ENCODE peak calls at places on chromosomes 7 and 10, in four cellular contexts. A is dorsolateral prefrontal cortex, Y is epithelial cell of proximal tubule, S is heart right ventricle. V is an unnamed sample.

GRCh38 chr10:964321-964987 is 23.8 kb upstream of the GTPBP4 start:
- DNase-seq in Y (no peak), A (no peak), S (no peak), V (peak; percentile 49)

GRCh38 chr7:27586825-27587224 is 75.9 kb downstream of the HIBADH start:
- DNase-seq in Y (no peak), A (peak; percentile 29), S (peak; percentile 14), V (no peak)

GRCh38 chr7:127418459-127418858 is 26.0 kb upstream of the ZNF800 start:
- DNase-seq in A (no peak), S (no peak), Y (no peak), V (no peak)

GRCh38 chr10:33123680-33124079 is 165.7 kb upstream of the ITGB1 start:
- DNase-seq in S (no peak), Y (no peak), A (no peak), V (no peak)

GRCh38 chr10:132231656-132232552 is 45.2 kb downstream of the DPYSL4 start:
- DNase-seq in Y (no peak), A (no peak), S (peak; percentile 10), V (no peak)

GRCh38 chr7:99789441-99790070 is 5.6 kb upstream of the CYP3A4 start:
- DNase-seq in A (no peak), S (no peak), Y (no peak), V (peak; percentile 81)

GRCh38 chr10:101631821-101632475 is 43.8 kb downstream of the DPCD start:
- DNase-seq in S (no peak), Y (no peak), A (no peak), V (no peak)

GRCh38 chr7:44637788-44638594 is 31.6 kb downstream of the OGDH start:
- DNase-seq in A (no peak), S (no peak), Y (no peak), V (peak; percentile 93)

GRCh38 chr7:151177310-151177709 is 9.7 kb downstream of the ASB10 start:
- DNase-seq in Y (no peak), S (no peak), A (no peak), V (no peak)

GRCh38 chr7:78576196-78576595 is 777.6 kb downstream of the PHTF2 start:
- DNase-seq in A (no peak), Y (no peak), S (no peak), V (peak; percentile 5)

GRCh38 chr10:11209810-11210141 is 192.1 kb downstream of the CELF2 start:
- DNase-seq in A (no peak), S (no peak), Y (no peak), V (no peak)

GRCh38 chr10:47405829-47406547 is 21.9 kb upstream of the ZNF488 start:
- DNase-seq in A (no peak), Y (no peak), S (no peak), V (no peak)

GRCh38 chr7:103504505-103505135 is 58.6 kb upstream of the SLC26A5 start:
- DNase-seq in S (no peak), A (no peak), Y (no peak), V (no peak)

GRCh38 chr7:46569117-46569433 is 648.0 kb upstream of the IGFBP3 start:
- DNase-seq in S (no peak), A (no peak), Y (no peak), V (peak; percentile 31)

GRCh38 chr7:122306320-122307227 is 2.0 kb upstream of the FEZF1 start:
- DNase-seq in S (no peak), Y (no peak), A (no peak), V (no peak)

GRCh38 chr7:33334349-33334748 is 205.0 kb downstream of the BBS9 start:
- DNase-seq in A (no peak), S (no peak), Y (no peak), V (peak; percentile 25)

GRCh38 chr10:121260383-121260782 is 337.9 kb downstream of the FGFR2 start:
- DNase-seq in A (no peak), Y (no peak), S (no peak), V (no peak)

GRCh38 chr10:683448-684071 is 5.9 kb downstream of the DIP2C start:
- DNase-seq in A (peak; percentile 68), Y (peak; percentile 74), S (no peak), V (peak; percentile 97)

GRCh38 chr10:88316292-88316861 is 266.7 kb downstream of the RNLS start:
- DNase-seq in S (no peak), A (no peak), Y (no peak), V (no peak)

GRCh38 chr10:75940742-75941141 is 509.3 kb downstream of the LRMDA start:
- DNase-seq in S (no peak), Y (no peak), A (no peak), V (no peak)

GRCh38 chr7:157005456-157006204 is 4.8 kb downstream of the MNX1 start:
- DNase-seq in Y (no peak), A (no peak), S (no peak), V (no peak)

GRCh38 chr7:45215611-45216062 is 58.0 kb downstream of the RAMP3 start:
- DNase-seq in Y (no peak), S (no peak), A (peak; percentile 79), V (no peak)

GRCh38 chr10:124128811-124129145 is 35.4 kb upstream of the CHST15 start:
- DNase-seq in Y (no peak), S (no peak), A (no peak), V (no peak)

GRCh38 chr7:33892945-33893344 is 12.4 kb upstream of the BMPER start:
- DNase-seq in A (no peak), S (peak; percentile 19), Y (no peak), V (peak; percentile 26)

GRCh38 chr10:51244739-51245138 is 170.5 kb downstream of the PRKG1 start:
- DNase-seq in Y (peak; percentile 56), A (no peak), S (no peak), V (peak; percentile 78)

GRCh38 chr7:1825877-1826741 is 156.0 kb downstream of the ELFN1 start:
- DNase-seq in Y (no peak), S (peak; percentile 19), A (peak; percentile 38), V (no peak)

GRCh38 chr7:41538810-41539724 is 163.8 kb downstream of the INHBA start:
- DNase-seq in Y (no peak), A (no peak), S (no peak), V (peak; percentile 24)

GRCh38 chr7:30074422-30075030 is 46.3 kb downstream of the PLEKHA8 start:
- DNase-seq in Y (no peak), S (no peak), A (no peak), V (no peak)

GRCh38 chr10:122648599-122649428 is 50.8 kb downstream of the C10orf120 start:
- DNase-seq in A (peak; percentile 59), S (peak; percentile 54), Y (no peak), V (peak; percentile 4)

GRCh38 chr10:123427386-123427785 is 238.8 kb upstream of the GPR26 start:
- DNase-seq in S (no peak), Y (peak; percentile 19), A (no peak), V (peak; percentile 2)

GRCh38 chr10:13795653-13796555 is 209.1 kb downstream of the PRPF18 start:
- DNase-seq in A (no peak), S (no peak), Y (no peak), V (no peak)

GRCh38 chr10:113970641-113971040 is 73.0 kb upstream of the ADRB1 start:
- DNase-seq in S (no peak), A (no peak), Y (no peak), V (no peak)

GRCh38 chr10:89837173-89838001 is 136.0 kb downstream of the KIF20B start:
- DNase-seq in S (peak; percentile 27), Y (no peak), A (no peak), V (no peak)

GRCh38 chr10:26430641-26431163 is 7.4 kb upstream of the APBB1IP start:
- DNase-seq in Y (no peak), A (no peak), S (no peak), V (no peak)

DNA sequence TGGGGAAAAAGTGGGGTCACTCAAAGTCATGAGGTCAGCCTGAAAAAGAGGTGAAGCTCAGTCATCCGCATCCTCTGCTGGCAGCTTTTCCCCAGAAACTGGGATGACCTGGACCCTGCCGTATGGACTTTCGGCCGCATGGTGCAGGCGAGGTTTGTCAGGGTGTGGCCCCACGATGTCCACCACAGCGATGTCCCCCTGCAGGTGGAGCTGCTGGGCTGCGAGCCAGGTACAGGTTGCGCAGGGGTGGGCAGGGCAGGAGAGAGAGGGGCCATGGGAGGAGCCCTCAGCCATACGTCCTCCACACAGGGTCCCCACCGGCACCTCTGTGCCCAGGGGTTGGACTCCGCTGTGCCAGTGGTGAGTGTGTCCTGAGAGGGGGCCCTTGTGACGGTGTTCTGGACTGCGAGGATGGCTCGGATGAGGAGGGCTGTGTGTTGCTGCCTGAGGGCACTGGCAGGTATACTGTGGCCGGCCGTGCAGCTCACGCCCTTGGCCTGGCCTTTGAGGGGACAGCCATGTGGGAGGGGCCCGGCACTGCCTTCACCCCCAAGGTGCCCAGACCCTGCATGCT is 23.0 kb upstream of the ZNF467 start:
- DNase-seq in A (no peak), Y (no peak), S (no peak), V (no peak)
- TF ChIP-seq CTCF in A (no peak), Y (no peak), S (no peak), V (no peak)

GRCh38 chr7:8991159-8991558 is 557.8 kb downstream of the NXPH1 start:
- DNase-seq in Y (no peak), A (no peak), S (no peak), V (no peak)
- TF ChIP-seq CTCF in Y (no peak), A (no peak), S (no peak), V (no peak)

GRCh38 chr7:105760549-105761447 is 115.6 kb downstream of the ATXN7L1 start:
- DNase-seq in Y (no peak), S (no peak), A (no peak), V (peak; percentile 45)
- TF ChIP-seq CTCF in Y (no peak), S (no peak), A (no peak), V (no peak)

DNA sequence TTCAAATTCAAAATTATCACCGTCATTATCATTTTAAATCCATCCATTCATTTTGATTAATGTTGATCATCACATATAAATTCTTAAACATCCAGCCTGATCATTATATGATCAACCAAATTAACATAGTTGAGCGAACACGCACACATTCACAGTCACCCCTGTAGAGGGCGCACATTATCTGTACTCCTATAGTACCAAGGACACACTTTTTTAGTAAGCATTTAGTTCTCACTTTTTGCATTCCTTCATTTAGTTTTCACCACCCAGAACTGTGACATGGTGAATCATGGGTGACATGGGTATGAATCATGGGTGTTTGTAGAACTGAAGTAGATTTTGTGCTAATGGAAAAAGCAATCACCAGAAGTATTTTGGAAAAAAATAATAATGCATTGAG is 26.0 kb upstream of the ZNF735 start:
- DNase-seq in A (no peak), S (no peak), Y (no peak), V (peak; percentile 0)
- TF ChIP-seq CTCF in A (no peak), S (peak; percentile 31), Y (peak; percentile 21), V (no peak)

GRCh38 chr10:74736029-74736428 is 90.4 kb upstream of the KAT6B start:
- DNase-seq in S (no peak), A (no peak), Y (no peak), V (no peak)

GRCh38 chr10:74733612-74734011 is 92.8 kb upstream of the KAT6B start:
- DNase-seq in Y (no peak), S (no peak), A (no peak), V (no peak)

GRCh38 chr10:74738543-74738942 is 87.9 kb upstream of the KAT6B start:
- DNase-seq in Y (no peak), A (no peak), S (no peak), V (no peak)

GRCh38 chr10:74738985-74739567 is 87.3 kb upstream of the KAT6B start:
- DNase-seq in S (no peak), Y (no peak), A (no peak), V (no peak)

GRCh38 chr10:74738052-74738451 is 88.3 kb upstream of the KAT6B start:
- DNase-seq in A (no peak), S (no peak), Y (no peak), V (no peak)
- TF ChIP-seq CTCF in A (no peak), S (no peak), Y (peak; percentile 26), V (no peak)

V was measured in foreskin fibroblast.